ENCODE peak calls at places on chromosomes 11 and 22, in ten cellular contexts. W is NT2/D1; B is lung; L is NCI-H1105 treated with DMSO at 0.1 percent for 48 hours; E is caudate nucleus; F is activated CD8-positive, alpha-beta memory T cell treated with anti-CD3 and anti-CD28 coated beads, Interleukin-2, amount 50 U/mL, for 48 hours; X is activated T-helper 1 cell treated with Interleukin-2 at 50 U/mL for 16 hours; Y is D341Med; P is body of pancreas; M is activated T-cell treated with anti-CD3 and anti-CD28 coated beads, Interleukin-2, amount 50 U/mL, for 24 hours. K is an unnamed sample.

GRCh38 chr11:118619444-118620205 is 12.2 kb downstream of the PHLDB1 start:
- DNase-seq in W (no peak), Y (no peak), X (no peak), B (no peak), P (no peak), M (no peak), F (no peak), L (no peak), E (no peak), K (no peak)

GRCh38 chr22:45932066-45932465 is 44.9 kb downstream of the WNT7B start:
- DNase-seq in M (no peak), F (no peak), E (no peak), W (no peak), Y (no peak), L (no peak), X (no peak), P (no peak), B (no peak), K (no peak)

GRCh38 chr11:132821027-132821426 is 711.3 kb downstream of the OPCML start:
- DNase-seq in P (no peak), E (no peak), Y (no peak), M (no peak), F (no peak), W (peak), B (no peak), L (no peak), X (no peak), K (no peak)

GRCh38 chr22:19429950-19430889 is 1.3 kb downstream of the HIRA start:
- DNase-seq in X (no peak), P (peak), Y (no peak), M (no peak), B (no peak), W (no peak), E (no peak), F (peak), L (no peak), K (no peak)

GRCh38 chr11:43576834-43577521 is 103.6 kb upstream of the HSD17B12 start:
- DNase-seq in W (peak), B (no peak), Y (peak), L (no peak), M (no peak), P (peak), X (no peak), E (no peak), F (no peak), K (no peak)

GRCh38 chr11:65916391-65916790 is 2.5 kb downstream of the C11orf68 start:
- DNase-seq in E (no peak), M (no peak), P (no peak), W (no peak), B (no peak), X (no peak), Y (no peak), F (no peak), L (no peak), K (no peak)

GRCh38 chr22:49705631-49706352 is 121.9 kb downstream of the BRD1 start:
- DNase-seq in B (no peak), F (no peak), E (no peak), X (no peak), P (no peak), W (no peak), Y (peak), M (peak), L (no peak), K (no peak)

GRCh38 chr22:32202539-32203180 is 2.2 kb downstream of the RFPL2 start:
- DNase-seq in Y (peak), E (no peak), X (no peak), F (no peak), B (peak), P (peak), W (peak), L (peak), M (peak), K (peak)

GRCh38 chr11:61162092-61162935 is 1.1 kb upstream of the VPS37C start:
- DNase-seq in E (no peak), F (no peak), W (no peak), P (peak), Y (no peak), B (no peak), M (no peak), X (no peak), L (peak), K (no peak)

GRCh38 chr11:109978895-109979294 is 114.3 kb upstream of the ZC3H12C start:
- DNase-seq in W (no peak), Y (no peak), F (no peak), B (no peak), M (no peak), L (no peak), X (no peak), E (no peak), P (no peak), K (no peak)

GRCh38 chr11:118524356-118524755 is 2.9 kb upstream of the TTC36 start:
- DNase-seq in M (no peak), P (no peak), Y (no peak), F (no peak), B (no peak), X (no peak), E (no peak), L (no peak), W (no peak), K (no peak)

GRCh38 chr11:59802639-59803176 is 7.9 kb downstream of the MRPL16 start:
- DNase-seq in B (no peak), E (no peak), M (no peak), L (peak), W (no peak), Y (peak), X (peak), F (no peak), P (no peak), K (no peak)

GRCh38 chr11:75388386-75389275 is 10.7 kb upstream of the RPS3 start:
- DNase-seq in P (peak), B (peak), E (no peak), L (peak), X (peak), F (peak), W (peak), M (peak), Y (peak), K (peak)

GRCh38 chr11:75233688-75234295 is 6.8 kb upstream of the TPBGL start:
- DNase-seq in E (no peak), Y (no peak), X (no peak), P (no peak), F (peak), M (no peak), W (peak), B (no peak), L (no peak), K (peak)

GRCh38 chr22:27148025-27148424 is 490.6 kb downstream of the MIAT start:
- DNase-seq in E (no peak), L (no peak), W (no peak), P (no peak), X (no peak), F (no peak), B (no peak), M (no peak), Y (no peak), K (no peak)

GRCh38 chr22:43094085-43094484 is 4.9 kb upstream of the TTLL1 start:
- DNase-seq in F (no peak), Y (peak), L (no peak), M (no peak), W (no peak), P (peak), X (no peak), B (no peak), E (no peak), K (no peak)

GRCh38 chr11:131668867-131669780 is 298.7 kb downstream of the NTM start:
- DNase-seq in Y (peak), X (no peak), P (peak), W (peak), M (peak), E (no peak), F (peak), B (peak), L (peak), K (no peak)

GRCh38 chr11:18749681-18750319 is 23.8 kb upstream of the IGSF22 start:
- DNase-seq in L (no peak), B (no peak), E (peak), F (no peak), P (no peak), X (no peak), M (no peak), Y (no peak), W (peak), K (no peak)

GRCh38 chr11:22343411-22344032 is 5.3 kb downstream of the SLC17A6 start:
- DNase-seq in W (no peak), X (no peak), M (no peak), E (no peak), F (peak), L (peak), Y (peak), P (peak), B (no peak), K (no peak)

GRCh38 chr11:35318977-35319925 is 100.1 kb downstream of the SLC1A2 start:
- DNase-seq in W (no peak), Y (no peak), L (no peak), B (no peak), X (no peak), P (no peak), M (no peak), E (no peak), F (no peak), K (no peak)

GRCh38 chr11:35461917-35462316 is 42.6 kb upstream of the SLC1A2 start:
- DNase-seq in B (no peak), W (no peak), P (no peak), E (no peak), X (no peak), M (no peak), Y (no peak), F (no peak), L (no peak), K (no peak)

GRCh38 chr11:71202966-71203365 is 49.4 kb downstream of the SHANK2 start:
- DNase-seq in X (no peak), E (no peak), F (no peak), L (no peak), M (no peak), P (no peak), Y (no peak), B (no peak), W (no peak), K (no peak)

GRCh38 chr11:109731451-109731850 is 309.5 kb downstream of the C11orf87 start:
- DNase-seq in F (no peak), X (no peak), Y (no peak), B (no peak), P (no peak), L (no peak), M (no peak), W (no peak), E (no peak), K (no peak)

GRCh38 chr11:64864135-64864472 is 14.3 kb downstream of the EHD1 start:
- DNase-seq in E (no peak), P (peak), W (no peak), F (no peak), M (no peak), Y (no peak), B (no peak), X (no peak), L (no peak), K (no peak)

GRCh38 chr22:42831712-42832111 is 25.4 kb downstream of the ARFGAP3 start:
- DNase-seq in E (no peak), P (no peak), L (no peak), X (no peak), B (no peak), M (no peak), F (no peak), W (no peak), Y (no peak), K (no peak)

GRCh38 chr11:107282195-107282594 is 175.4 kb downstream of the CWF19L2 start:
- DNase-seq in W (no peak), L (no peak), F (no peak), B (no peak), M (no peak), Y (no peak), X (no peak), E (no peak), P (no peak), K (no peak)

GRCh38 chr11:106070606-106071005 is 6.5 kb downstream of the KBTBD3 start:
- DNase-seq in F (no peak), L (no peak), W (no peak), E (no peak), M (no peak), X (no peak), P (no peak), B (no peak), Y (no peak), K (no peak)

GRCh38 chr22:17578129-17578754 is 14.9 kb downstream of the SLC25A18 start:
- DNase-seq in M (no peak), L (no peak), B (peak), X (no peak), Y (no peak), P (peak), F (no peak), E (peak), W (no peak), K (no peak)

GRCh38 chr11:77079666-77080065 is 12.9 kb downstream of the CAPN5 start:
- DNase-seq in B (no peak), W (no peak), L (no peak), F (no peak), Y (no peak), E (no peak), X (no peak), M (no peak), P (no peak), K (no peak)

GRCh38 chr11:97290444-97291041 is 900.7 kb downstream of the JRKL start:
- DNase-seq in X (no peak), W (no peak), Y (no peak), B (no peak), F (no peak), M (no peak), E (no peak), P (no peak), L (no peak), K (no peak)

GRCh38 chr22:45682069-45682468 is 10.4 kb downstream of the ATXN10 start:
- DNase-seq in Y (no peak), W (no peak), L (no peak), M (no peak), B (no peak), X (no peak), F (no peak), E (no peak), P (no peak), K (no peak)

GRCh38 chr22:46054091-46054877 is 77.3 kb upstream of the WNT7B start:
- DNase-seq in F (peak), B (peak), P (peak), L (peak), M (peak), Y (peak), X (no peak), W (no peak), E (peak), K (no peak)

GRCh38 chr22:22848364-22848866 is 39.2 kb upstream of the IGLL5 start:
- DNase-seq in B (peak), E (no peak), P (peak), Y (peak), X (peak), M (peak), L (peak), W (peak), F (peak), K (peak)

GRCh38 chr22:22404598-22405284 is 103.8 kb downstream of the ZNF280B start:
- DNase-seq in Y (no peak), B (no peak), L (no peak), M (no peak), F (no peak), X (no peak), P (no peak), W (no peak), E (no peak), K (no peak)

GRCh38 chr11:70016666-70017347 is 61.3 kb upstream of the ANO1 start:
- DNase-seq in F (no peak), Y (no peak), B (no peak), W (no peak), M (no peak), X (no peak), L (no peak), P (no peak), E (no peak), K (no peak)

GRCh38 chr22:47474464-47474863 is 712.0 kb downstream of the TBC1D22A start:
- DNase-seq in P (no peak), W (no peak), Y (no peak), E (no peak), L (no peak), M (no peak), X (no peak), B (no peak), F (no peak), K (no peak)

GRCh38 chr11:36452231-36452630 is 57.8 kb downstream of the TRAF6 start:
- DNase-seq in B (no peak), E (no peak), W (no peak), X (no peak), L (no peak), P (no peak), M (no peak), F (no peak), Y (no peak), K (no peak)

GRCh38 chr11:121039971-121040613 is 16.2 kb downstream of the TBCEL start:
- DNase-seq in W (no peak), B (no peak), E (no peak), L (no peak), P (no peak), F (no peak), X (no peak), M (no peak), Y (no peak), K (no peak)

GRCh38 chr11:17405232-17406005 is 17.0 kb upstream of the KCNJ11 start:
- DNase-seq in E (peak), B (peak), Y (peak), F (no peak), L (peak), M (no peak), W (no peak), P (peak), X (no peak), K (no peak)

GRCh38 chr11:118232659-118233058 is 7.8 kb upstream of the JAML start:
- DNase-seq in W (no peak), X (no peak), E (no peak), P (no peak), B (no peak), M (no peak), F (no peak), L (no peak), Y (no peak), K (no peak)